ENCODE peak calls at places on chromosomes 12 and 14, in seven cellular contexts. N, V, Q, L, G, C and Y are unnamed samples.

GRCh38 chr14:25909361-25909760 is 688.5 kb downstream of the NOVA1 start:
- DNase-seq in N (no peak), V (no peak), Q (no peak), L (no peak), G (no peak), C (no peak), Y (no peak)

GRCh38 chr12:4307593-4308333 is 13.2 kb upstream of the TIGAR start:
- DNase-seq in N (no peak), V (peak; percentile 61), Q (peak; percentile 91), L (no peak), G (peak; percentile 58), C (peak; percentile 94), Y (peak; percentile 42)

GRCh38 chr12:77231548-77231947 is 166.2 kb upstream of the E2F7 start:
- DNase-seq in N (no peak), V (peak; percentile 73), Q (no peak), L (no peak), G (peak; percentile 55), C (no peak), Y (no peak)

GRCh38 chr12:12941450-12942350 is 10.3 kb downstream of the GPRC5D start:
- DNase-seq in N (no peak), V (no peak), Q (no peak), L (no peak), G (no peak), C (no peak), Y (no peak)

GRCh38 chr14:101587403-101587998 is 26.2 kb downstream of the DIO3 start:
- DNase-seq in N (no peak), V (peak; percentile 9), Q (no peak), L (no peak), G (no peak), C (peak; percentile 57), Y (no peak)

GRCh38 chr12:87518508-87518907 is 510.7 kb downstream of the C12orf50 start:
- DNase-seq in N (no peak), V (no peak), Q (peak; percentile 3), L (no peak), G (no peak), C (no peak), Y (no peak)

GRCh38 chr14:59376691-59377090 is 88.5 kb downstream of the GPR135 start:
- DNase-seq in N (no peak), V (no peak), Q (no peak), L (no peak), G (no peak), C (no peak), Y (no peak)

GRCh38 chr14:91904956-91905645 is 37.8 kb upstream of the TC2N start:
- DNase-seq in N (no peak), V (no peak), Q (no peak), L (no peak), G (no peak), C (no peak), Y (no peak)

GRCh38 chr14:72450473-72451044 is 443.3 kb downstream of the DPF3 start:
- DNase-seq in N (no peak), V (no peak), Q (no peak), L (no peak), G (no peak), C (no peak), Y (no peak)

DNA sequence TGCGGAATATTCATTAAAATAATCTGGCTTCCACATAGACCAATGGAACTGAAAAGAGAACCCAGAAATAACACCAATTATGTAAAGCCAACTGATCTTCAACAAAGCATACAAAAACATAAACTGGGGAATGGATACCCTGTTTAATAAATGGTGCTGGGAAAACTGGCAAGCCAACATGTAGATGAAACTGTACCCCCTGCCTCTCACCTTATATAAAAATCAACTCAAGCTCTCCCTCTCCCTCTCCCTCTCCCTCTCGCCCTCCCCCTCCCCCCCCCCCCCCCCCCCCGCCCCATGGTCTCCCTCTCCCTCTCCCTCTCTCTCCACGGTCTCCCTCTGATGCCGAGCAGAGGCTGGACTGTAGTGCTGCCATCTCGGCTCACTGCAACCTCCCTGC is 13.1 kb upstream of the SPTSSA start:
- DNase-seq in N (no peak), V (no peak), Q (no peak), L (no peak), G (no peak), C (no peak), Y (no peak)
- TF ChIP-seq CTCF in N (no peak), V (no peak), Q (no peak), L (no peak), G (no peak), C (no peak), Y (no peak)

DNA sequence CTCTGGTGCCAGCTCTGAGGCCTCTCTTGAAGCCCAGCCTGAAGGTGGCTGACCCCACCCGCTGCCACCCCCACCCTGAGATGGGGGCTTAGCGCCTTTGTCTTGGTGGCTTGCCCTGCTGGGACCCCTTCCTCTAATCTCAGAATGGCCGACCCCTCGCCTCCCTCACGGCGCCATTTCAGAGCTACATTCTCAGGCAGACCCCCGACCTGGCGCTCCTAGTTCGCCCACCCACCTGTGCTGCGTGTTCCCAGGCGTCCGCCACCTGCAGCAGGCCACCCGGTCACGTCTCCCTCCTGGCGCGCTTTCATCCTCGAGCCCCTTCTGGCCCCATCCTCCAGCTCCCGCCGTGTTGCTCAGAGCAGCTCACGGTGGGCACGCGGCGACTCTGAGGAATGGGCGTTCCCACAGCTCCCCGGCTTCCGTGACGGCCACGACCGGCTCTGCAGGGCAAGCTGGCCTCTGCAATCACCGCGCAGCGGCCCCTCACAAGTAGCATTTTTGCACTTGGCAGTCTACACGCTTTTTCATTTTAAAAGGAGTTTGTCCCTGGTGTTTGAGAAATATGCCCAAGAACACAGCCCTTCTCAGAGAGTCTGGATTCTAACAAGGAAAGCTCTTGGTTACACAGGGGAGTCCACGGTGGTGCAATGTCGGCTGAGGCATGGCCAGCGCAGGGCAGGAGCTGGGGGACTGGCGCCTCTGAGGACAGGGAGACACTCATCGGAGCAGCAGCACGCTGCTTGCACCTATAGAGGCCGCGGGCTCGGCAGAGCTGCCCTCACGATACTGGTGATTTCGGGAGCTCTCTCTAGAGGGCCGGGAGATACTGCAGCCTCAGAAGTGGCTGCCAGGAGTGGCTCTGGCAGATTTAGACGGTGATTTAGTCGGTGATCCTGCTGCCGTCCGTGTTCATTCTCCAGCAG is 105.7 kb upstream of the C14orf180 start:
- DNase-seq in N (no peak), V (no peak), Q (no peak), L (no peak), G (no peak), C (no peak), Y (no peak)
- TF ChIP-seq CTCF in N (no peak), V (no peak), Q (no peak), L (no peak), G (no peak), C (no peak), Y (no peak)

GRCh38 chr12:20077618-20078017 is 290.7 kb upstream of the PDE3A start:
- DNase-seq in N (no peak), V (no peak), Q (no peak), L (no peak), G (no peak), C (no peak), Y (no peak)
- TF ChIP-seq CTCF in N (no peak), V (no peak), Q (no peak), L (no peak), G (no peak), C (no peak), Y (no peak)

DNA sequence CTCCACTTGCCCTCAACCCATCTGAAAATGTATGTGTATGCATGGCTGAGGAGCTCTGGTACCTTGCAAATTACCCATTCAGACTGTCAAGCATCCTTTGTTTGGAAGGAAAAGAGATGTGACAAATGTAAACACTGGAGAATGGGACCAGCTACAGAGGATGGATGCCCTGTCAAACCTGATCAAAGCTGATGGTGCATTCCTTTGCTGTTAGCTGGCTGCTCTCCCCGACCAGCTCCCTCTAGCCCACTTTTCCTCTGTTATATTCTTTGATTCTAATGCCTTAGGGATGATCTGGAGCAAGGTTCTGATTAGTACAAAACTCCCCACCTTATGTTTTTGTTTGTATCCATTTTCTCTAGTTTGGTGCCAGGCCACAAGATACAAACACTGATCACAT is 310.3 kb downstream of the C12orf75 start:
- DNase-seq in N (no peak), V (no peak), Q (no peak), L (no peak), G (no peak), C (no peak), Y (no peak)
- TF ChIP-seq CTCF in N (no peak), V (no peak), Q (no peak), L (no peak), G (no peak), C (no peak), Y (no peak)

GRCh38 chr12:54373619-54374554 is 9.6 kb upstream of the GPR84 start:
- DNase-seq in N (no peak), V (no peak), Q (no peak), L (no peak), G (no peak), C (no peak), Y (no peak)

GRCh38 chr12:54370218-54370730 is 6.0 kb upstream of the GPR84 start:
- DNase-seq in N (no peak), V (peak; percentile 72), Q (peak; percentile 59), L (no peak), G (peak; percentile 72), C (peak; percentile 94), Y (peak; percentile 76)

GRCh38 chr12:54371328-54372112 is 7.2 kb upstream of the GPR84 start:
- DNase-seq in N (no peak), V (peak; percentile 79), Q (no peak), L (no peak), G (no peak), C (peak; percentile 94), Y (no peak)

GRCh38 chr12:54374555-54375257 is 9.8 kb downstream of the ZNF385A start:
- DNase-seq in N (no peak), V (peak; percentile 63), Q (no peak), L (no peak), G (no peak), C (no peak), Y (no peak)

DNA sequence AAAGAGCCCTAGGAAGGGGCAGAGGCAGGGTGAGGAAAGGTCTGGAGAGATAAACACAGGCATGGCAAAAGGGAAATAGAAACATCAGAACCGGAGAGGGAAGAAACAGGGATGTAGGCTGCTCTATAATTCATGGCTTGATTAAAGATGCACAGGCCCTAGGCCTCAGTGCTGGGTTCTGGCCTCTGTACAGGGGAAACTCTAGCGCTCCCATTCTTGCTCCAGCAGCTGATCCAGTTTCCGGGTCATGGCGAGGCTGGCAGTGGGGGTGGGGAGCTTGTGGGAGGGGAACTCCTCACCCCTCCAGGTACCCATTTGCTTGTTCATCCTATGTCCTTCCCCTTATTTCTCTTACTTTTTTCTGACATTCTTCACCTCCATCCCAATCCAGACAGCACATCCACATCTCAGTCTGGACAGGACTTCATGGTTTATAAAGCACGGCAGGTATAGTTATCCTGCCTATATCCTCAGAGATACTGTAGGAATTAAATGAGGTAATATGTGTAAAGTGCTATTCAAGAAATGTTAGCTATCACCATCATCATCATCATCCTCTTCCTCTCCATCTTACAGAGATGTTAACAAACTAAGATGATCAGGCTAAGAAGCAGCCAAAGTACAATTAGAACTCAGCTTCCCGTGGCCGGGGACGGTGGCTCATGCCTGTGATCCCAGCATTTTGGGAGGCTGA is 8.0 kb upstream of the GPR84 start:
- DNase-seq in N (no peak), V (no peak), Q (no peak), L (no peak), G (no peak), C (peak; percentile 88), Y (no peak)
- TF ChIP-seq CTCF in N (no peak), V (no peak), Q (no peak), L (no peak), G (no peak), C (no peak), Y (no peak)